ENCODE peak calls at places on chromosomes 11 and 22, in nine cellular contexts. J is skeletal muscle cell; E is A549; T is right atrium auricular region; F is glutamatergic neuron; P is activated CD8-positive, alpha-beta memory T cell treated with anti-CD3 and anti-CD28 coated beads, Interleukin-2, amount 50 U/mL, for 4 hours; V is NCI-H2227 treated with DMSO at 0.1 percent for 48 hours; U is stimulated activated CD8-positive, alpha-beta memory T cell treated with anti-CD3 and anti-CD28 coated beads, Interleukin-4, amount 100 ng/mL, for 4 hours; L is GM04504. H is an unnamed sample.

GRCh38 chr11:103055174-103055890 is 36.6 kb downstream of the DCUN1D5 start:
- DNase-seq in E (peak), T (no peak), U (no peak), P (no peak), V (peak), F (no peak), J (no peak), L (peak), H (peak)

GRCh38 chr11:2801711-2802388 is 83.7 kb downstream of the CDKN1C start:
- DNase-seq in J (no peak), E (no peak), L (no peak), P (peak), T (no peak), V (no peak), F (peak), U (no peak), H (no peak)

GRCh38 chr11:3853935-3854659 is 1.4 kb upstream of the STIM1 start:
- DNase-seq in J (no peak), P (peak), E (no peak), T (no peak), F (no peak), U (peak), V (peak), L (no peak), H (no peak)

GRCh38 chr22:29689872-29690213 is 30.0 kb upstream of the CABP7 start:
- DNase-seq in J (no peak), E (peak), P (peak), V (peak), L (peak), T (no peak), F (peak), U (no peak), H (no peak)

GRCh38 chr11:38948392-38948791 is 2350.4 kb upstream of the RAG2 start:
- DNase-seq in F (no peak), P (no peak), T (no peak), E (no peak), V (no peak), L (no peak), U (no peak), J (no peak), H (no peak)

GRCh38 chr11:117807482-117808272 is 10.7 kb upstream of the DSCAML1 start:
- DNase-seq in V (peak), J (no peak), T (peak), L (peak), F (peak), U (peak), P (peak), E (peak), H (peak)

GRCh38 chr11:46948378-46949131 is 12.0 kb downstream of the CSTPP1 start:
- DNase-seq in P (no peak), L (peak), F (no peak), T (no peak), U (no peak), J (peak), V (peak), E (peak), H (peak)

GRCh38 chr22:23083315-23084021 is 13.1 kb downstream of the GNAZ start:
- DNase-seq in J (no peak), P (no peak), T (no peak), E (no peak), V (no peak), L (no peak), F (no peak), U (no peak), H (no peak)

GRCh38 chr11:79498681-79499080 is 57.9 kb upstream of the TENM4 start:
- DNase-seq in L (no peak), T (no peak), F (no peak), P (no peak), J (no peak), U (no peak), E (no peak), V (no peak), H (no peak)

GRCh38 chr11:412641-413119 is 2.1 kb downstream of the SIGIRR start:
- DNase-seq in J (no peak), U (no peak), V (no peak), P (no peak), T (no peak), F (no peak), E (no peak), L (no peak), H (no peak)

GRCh38 chr11:77559686-77560425 is 29.9 kb upstream of the AQP11 start:
- DNase-seq in F (no peak), E (peak), P (no peak), J (peak), U (no peak), L (peak), T (no peak), V (no peak), H (peak)

GRCh38 chr11:26043665-26044064 is 288.3 kb upstream of the ANO3 start:
- DNase-seq in U (no peak), E (no peak), P (no peak), V (no peak), F (no peak), T (no peak), L (no peak), J (no peak), H (no peak)

GRCh38 chr11:61356701-61357100 is 5.0 kb downstream of the CYB561A3 start:
- DNase-seq in E (no peak), J (no peak), T (no peak), V (no peak), U (no peak), L (no peak), F (no peak), P (no peak), H (no peak)

GRCh38 chr22:27576815-27577564 is 224.6 kb downstream of the MN1 start:
- DNase-seq in V (peak), U (no peak), F (no peak), P (no peak), T (no peak), E (no peak), J (peak), L (no peak), H (no peak)

GRCh38 chr11:78205691-78206090 is 17.0 kb downstream of the USP35 start:
- DNase-seq in T (no peak), E (no peak), P (no peak), J (no peak), V (no peak), F (no peak), U (no peak), L (no peak), H (no peak)

GRCh38 chr22:44363980-44364749 is 51.4 kb upstream of the SHISAL1 start:
- DNase-seq in V (no peak), P (no peak), T (peak), L (no peak), U (no peak), J (no peak), E (no peak), F (peak), H (no peak)

GRCh38 chr11:7892751-7893356 is 38.2 kb downstream of the OR10A6 start:
- DNase-seq in E (peak), J (no peak), F (no peak), P (no peak), U (no peak), L (peak), V (peak), T (no peak), H (peak)

GRCh38 chr11:93288079-93288478 is 42.5 kb upstream of the DEUP1 start:
- DNase-seq in T (no peak), V (no peak), F (no peak), E (no peak), L (no peak), P (no peak), J (no peak), U (no peak), H (no peak)

GRCh38 chr22:46292727-46293126 is 3.9 kb upstream of the GTSE1 start:
- DNase-seq in L (no peak), F (no peak), V (no peak), P (no peak), T (no peak), U (no peak), J (no peak), E (no peak), H (no peak)

GRCh38 chr11:44572884-44573283 is 7.4 kb downstream of the CD82 start:
- DNase-seq in E (no peak), T (no peak), F (no peak), P (no peak), V (no peak), L (no peak), U (no peak), J (no peak), H (no peak)

GRCh38 chr11:3161720-3162409 is 3.2 kb downstream of the OSBPL5 start:
- DNase-seq in L (no peak), F (peak), U (no peak), J (no peak), V (no peak), P (no peak), T (no peak), E (no peak), H (no peak)

GRCh38 chr11:35427158-35427557 is 7.8 kb upstream of the SLC1A2 start:
- DNase-seq in T (no peak), U (no peak), F (no peak), E (no peak), J (peak), V (no peak), P (no peak), L (no peak), H (no peak)

GRCh38 chr11:2898366-2899079 is 12.9 kb upstream of the CDKN1C start:
- DNase-seq in E (peak), V (no peak), L (peak), T (peak), F (no peak), P (peak), J (peak), U (peak), H (peak)

GRCh38 chr22:21094911-21095772 is 49.4 kb downstream of the LRRC74B start:
- DNase-seq in E (no peak), T (no peak), V (no peak), P (no peak), J (no peak), L (no peak), F (no peak), U (no peak), H (no peak)

GRCh38 chr22:23580586-23581251 is 629 bp upstream of the IGLL1 start:
- DNase-seq in J (no peak), F (no peak), P (no peak), L (no peak), T (no peak), V (peak), E (no peak), U (no peak), H (no peak)

GRCh38 chr11:27201454-27202302 is 161.1 kb downstream of the BBOX1 start:
- DNase-seq in U (no peak), J (peak), V (peak), F (no peak), L (peak), T (peak), P (no peak), E (peak), H (peak)

GRCh38 chr11:73210916-73211667 is 7.0 kb upstream of the P2RY2 start:
- DNase-seq in U (no peak), V (no peak), P (no peak), E (no peak), F (no peak), L (no peak), J (no peak), T (no peak), H (no peak)

GRCh38 chr22:42716649-42717127 is 4.0 kb downstream of the A4GALT start:
- DNase-seq in U (no peak), E (no peak), F (peak), L (no peak), P (no peak), J (no peak), V (no peak), T (no peak), H (no peak)

GRCh38 chr22:24153353-24153752 is 27.9 kb upstream of the SUSD2 start:
- DNase-seq in F (no peak), J (no peak), P (no peak), T (no peak), L (no peak), V (no peak), E (no peak), U (no peak), H (no peak)

GRCh38 chr11:43942651-43943356 is 367 bp downstream of the C11orf96 start:
- DNase-seq in L (no peak), F (peak), P (no peak), J (no peak), E (peak), V (peak), U (no peak), T (no peak), H (no peak)